ENCODE peak calls at places on chromosomes 11 and 22, in ten cellular contexts. One of them, this sample, is unnamed.
A peak's percentile ranks its signal among the peaks of the same experiment; 100 is the strongest.

GRCh38 chr11:103110406-103110805 is 1.2 kb downstream of the DYNC2H1 start:
- DNase-seq in tibial artery: no peak
- DNase-seq in nucleus accumbens: no peak
- DNase-seq in adipocyte: peak; percentile 85
- DNase-seq in CD8-positive, alpha-beta T cell: no peak
- DNase-seq in activated CD4-positive, alpha-beta T cell treated with anti-CD3 and anti-CD28 coated beads, Interleukin-2, amount 10 ng/mL, durations not matched to agents 7 days and 5 days: no peak
- DNase-seq in upper lobe of right lung: no peak
- DNase-seq in RWPE2: no peak
- DNase-seq in left lobe of liver: no peak
- DNase-seq in naive thymus-derived CD8-positive, alpha-beta T cell: no peak
- DNase-seq in this sample: no peak

GRCh38 chr11:123536690-123537437 is 106.8 kb downstream of the GRAMD1B start:
- DNase-seq in tibial artery: no peak
- DNase-seq in nucleus accumbens: no peak
- DNase-seq in adipocyte: no peak
- DNase-seq in CD8-positive, alpha-beta T cell: no peak
- DNase-seq in activated CD4-positive, alpha-beta T cell treated with anti-CD3 and anti-CD28 coated beads, Interleukin-2, amount 10 ng/mL, durations not matched to agents 7 days and 5 days: no peak
- DNase-seq in upper lobe of right lung: no peak
- DNase-seq in RWPE2: no peak
- DNase-seq in left lobe of liver: no peak
- DNase-seq in naive thymus-derived CD8-positive, alpha-beta T cell: no peak
- DNase-seq in this sample: no peak

GRCh38 chr11:33533668-33534067 is 167.0 kb downstream of the C11orf91 start:
- DNase-seq in tibial artery: no peak
- DNase-seq in nucleus accumbens: no peak
- DNase-seq in adipocyte: peak; percentile 14
- DNase-seq in CD8-positive, alpha-beta T cell: no peak
- DNase-seq in activated CD4-positive, alpha-beta T cell treated with anti-CD3 and anti-CD28 coated beads, Interleukin-2, amount 10 ng/mL, durations not matched to agents 7 days and 5 days: no peak
- DNase-seq in upper lobe of right lung: no peak
- DNase-seq in RWPE2: no peak
- DNase-seq in left lobe of liver: no peak
- DNase-seq in naive thymus-derived CD8-positive, alpha-beta T cell: no peak
- DNase-seq in this sample: no peak

GRCh38 chr11:40842750-40843339 is 616.6 kb downstream of the LRRC4C start:
- DNase-seq in tibial artery: no peak
- DNase-seq in nucleus accumbens: no peak
- DNase-seq in adipocyte: no peak
- DNase-seq in CD8-positive, alpha-beta T cell: no peak
- DNase-seq in activated CD4-positive, alpha-beta T cell treated with anti-CD3 and anti-CD28 coated beads, Interleukin-2, amount 10 ng/mL, durations not matched to agents 7 days and 5 days: no peak
- DNase-seq in upper lobe of right lung: no peak
- DNase-seq in RWPE2: no peak
- DNase-seq in left lobe of liver: no peak
- DNase-seq in naive thymus-derived CD8-positive, alpha-beta T cell: no peak
- DNase-seq in this sample: no peak

GRCh38 chr11:66956689-66957290 is 1.4 kb downstream of the PC start:
- DNase-seq in tibial artery: no peak
- DNase-seq in nucleus accumbens: no peak
- DNase-seq in adipocyte: peak; percentile 60
- DNase-seq in CD8-positive, alpha-beta T cell: no peak
- DNase-seq in activated CD4-positive, alpha-beta T cell treated with anti-CD3 and anti-CD28 coated beads, Interleukin-2, amount 10 ng/mL, durations not matched to agents 7 days and 5 days: no peak
- DNase-seq in upper lobe of right lung: peak; percentile 70
- DNase-seq in RWPE2: no peak
- DNase-seq in left lobe of liver: peak; percentile 58
- DNase-seq in naive thymus-derived CD8-positive, alpha-beta T cell: peak; percentile 22
- DNase-seq in this sample: no peak

GRCh38 chr11:111462329-111462728 is 49.9 kb downstream of the BTG4 start:
- DNase-seq in tibial artery: no peak
- DNase-seq in nucleus accumbens: no peak
- DNase-seq in adipocyte: no peak
- DNase-seq in CD8-positive, alpha-beta T cell: no peak
- DNase-seq in activated CD4-positive, alpha-beta T cell treated with anti-CD3 and anti-CD28 coated beads, Interleukin-2, amount 10 ng/mL, durations not matched to agents 7 days and 5 days: no peak
- DNase-seq in upper lobe of right lung: no peak
- DNase-seq in RWPE2: no peak
- DNase-seq in left lobe of liver: no peak
- DNase-seq in naive thymus-derived CD8-positive, alpha-beta T cell: no peak
- DNase-seq in this sample: no peak

GRCh38 chr22:47165338-47165931 is 403.0 kb downstream of the TBC1D22A start:
- DNase-seq in tibial artery: peak; percentile 62
- DNase-seq in nucleus accumbens: no peak
- DNase-seq in adipocyte: no peak
- DNase-seq in CD8-positive, alpha-beta T cell: no peak
- DNase-seq in activated CD4-positive, alpha-beta T cell treated with anti-CD3 and anti-CD28 coated beads, Interleukin-2, amount 10 ng/mL, durations not matched to agents 7 days and 5 days: no peak
- DNase-seq in upper lobe of right lung: peak; percentile 56
- DNase-seq in RWPE2: no peak
- DNase-seq in left lobe of liver: no peak
- DNase-seq in naive thymus-derived CD8-positive, alpha-beta T cell: no peak
- DNase-seq in this sample: peak; percentile 16

GRCh38 chr11:101034076-101034475 is 95.5 kb downstream of the PGR start:
- DNase-seq in tibial artery: peak; percentile 66
- DNase-seq in nucleus accumbens: no peak
- DNase-seq in adipocyte: no peak
- DNase-seq in CD8-positive, alpha-beta T cell: no peak
- DNase-seq in activated CD4-positive, alpha-beta T cell treated with anti-CD3 and anti-CD28 coated beads, Interleukin-2, amount 10 ng/mL, durations not matched to agents 7 days and 5 days: no peak
- DNase-seq in upper lobe of right lung: no peak
- DNase-seq in RWPE2: no peak
- DNase-seq in left lobe of liver: no peak
- DNase-seq in naive thymus-derived CD8-positive, alpha-beta T cell: no peak
- DNase-seq in this sample: no peak

GRCh38 chr11:68139395-68139794 is 18.2 kb upstream of the CHKA start:
- DNase-seq in tibial artery: no peak
- DNase-seq in nucleus accumbens: no peak
- DNase-seq in adipocyte: no peak
- DNase-seq in CD8-positive, alpha-beta T cell: no peak
- DNase-seq in activated CD4-positive, alpha-beta T cell treated with anti-CD3 and anti-CD28 coated beads, Interleukin-2, amount 10 ng/mL, durations not matched to agents 7 days and 5 days: no peak
- DNase-seq in upper lobe of right lung: no peak
- DNase-seq in RWPE2: no peak
- DNase-seq in left lobe of liver: no peak
- DNase-seq in naive thymus-derived CD8-positive, alpha-beta T cell: no peak
- DNase-seq in this sample: no peak

GRCh38 chr11:84452211-84452610 is 1166.0 kb upstream of the CCDC90B start:
- DNase-seq in tibial artery: no peak
- DNase-seq in nucleus accumbens: no peak
- DNase-seq in adipocyte: no peak
- DNase-seq in CD8-positive, alpha-beta T cell: no peak
- DNase-seq in activated CD4-positive, alpha-beta T cell treated with anti-CD3 and anti-CD28 coated beads, Interleukin-2, amount 10 ng/mL, durations not matched to agents 7 days and 5 days: no peak
- DNase-seq in upper lobe of right lung: no peak
- DNase-seq in RWPE2: no peak
- DNase-seq in left lobe of liver: no peak
- DNase-seq in naive thymus-derived CD8-positive, alpha-beta T cell: no peak
- DNase-seq in this sample: no peak

GRCh38 chr22:45996241-45997076 is 19.5 kb upstream of the WNT7B start:
- DNase-seq in tibial artery: peak; percentile 81
- DNase-seq in nucleus accumbens: no peak
- DNase-seq in adipocyte: peak; percentile 59
- DNase-seq in CD8-positive, alpha-beta T cell: no peak
- DNase-seq in activated CD4-positive, alpha-beta T cell treated with anti-CD3 and anti-CD28 coated beads, Interleukin-2, amount 10 ng/mL, durations not matched to agents 7 days and 5 days: no peak
- DNase-seq in upper lobe of right lung: peak; percentile 84
- DNase-seq in RWPE2: peak; percentile 73
- DNase-seq in left lobe of liver: no peak
- DNase-seq in naive thymus-derived CD8-positive, alpha-beta T cell: no peak
- DNase-seq in this sample: peak; percentile 77

GRCh38 chr11:67376873-67377808 is 3.7 kb upstream of the CLCF1 start:
- DNase-seq in tibial artery: no peak
- DNase-seq in nucleus accumbens: no peak
- DNase-seq in adipocyte: no peak
- DNase-seq in CD8-positive, alpha-beta T cell: no peak
- DNase-seq in activated CD4-positive, alpha-beta T cell treated with anti-CD3 and anti-CD28 coated beads, Interleukin-2, amount 10 ng/mL, durations not matched to agents 7 days and 5 days: no peak
- DNase-seq in upper lobe of right lung: no peak
- DNase-seq in RWPE2: no peak
- DNase-seq in left lobe of liver: no peak
- DNase-seq in naive thymus-derived CD8-positive, alpha-beta T cell: no peak
- DNase-seq in this sample: no peak

GRCh38 chr11:5550440-5551095 is 2.2 kb upstream of the OR52H1 start:
- DNase-seq in tibial artery: no peak
- DNase-seq in nucleus accumbens: no peak
- DNase-seq in adipocyte: peak; percentile 49
- DNase-seq in CD8-positive, alpha-beta T cell: no peak
- DNase-seq in activated CD4-positive, alpha-beta T cell treated with anti-CD3 and anti-CD28 coated beads, Interleukin-2, amount 10 ng/mL, durations not matched to agents 7 days and 5 days: no peak
- DNase-seq in upper lobe of right lung: no peak
- DNase-seq in RWPE2: no peak
- DNase-seq in left lobe of liver: no peak
- DNase-seq in naive thymus-derived CD8-positive, alpha-beta T cell: no peak
- DNase-seq in this sample: no peak

GRCh38 chr22:23537421-23537820 is 42.7 kb downstream of the IGLL1 start:
- DNase-seq in tibial artery: peak; percentile 51
- DNase-seq in nucleus accumbens: no peak
- DNase-seq in adipocyte: no peak
- DNase-seq in CD8-positive, alpha-beta T cell: no peak
- DNase-seq in activated CD4-positive, alpha-beta T cell treated with anti-CD3 and anti-CD28 coated beads, Interleukin-2, amount 10 ng/mL, durations not matched to agents 7 days and 5 days: no peak
- DNase-seq in upper lobe of right lung: peak; percentile 35
- DNase-seq in RWPE2: peak; percentile 27
- DNase-seq in left lobe of liver: peak; percentile 34
- DNase-seq in naive thymus-derived CD8-positive, alpha-beta T cell: no peak
- DNase-seq in this sample: no peak

GRCh38 chr22:44500623-44501022 is 2.6 kb upstream of the RTL6 start:
- DNase-seq in tibial artery: no peak
- DNase-seq in nucleus accumbens: no peak
- DNase-seq in adipocyte: no peak
- DNase-seq in CD8-positive, alpha-beta T cell: no peak
- DNase-seq in activated CD4-positive, alpha-beta T cell treated with anti-CD3 and anti-CD28 coated beads, Interleukin-2, amount 10 ng/mL, durations not matched to agents 7 days and 5 days: no peak
- DNase-seq in upper lobe of right lung: no peak
- DNase-seq in RWPE2: no peak
- DNase-seq in left lobe of liver: no peak
- DNase-seq in naive thymus-derived CD8-positive, alpha-beta T cell: no peak
- DNase-seq in this sample: no peak

GRCh38 chr11:19508166-19508565 is 204.5 kb upstream of the NAV2 start:
- DNase-seq in tibial artery: no peak
- DNase-seq in nucleus accumbens: no peak
- DNase-seq in adipocyte: no peak
- DNase-seq in CD8-positive, alpha-beta T cell: no peak
- DNase-seq in activated CD4-positive, alpha-beta T cell treated with anti-CD3 and anti-CD28 coated beads, Interleukin-2, amount 10 ng/mL, durations not matched to agents 7 days and 5 days: no peak
- DNase-seq in upper lobe of right lung: no peak
- DNase-seq in RWPE2: no peak
- DNase-seq in left lobe of liver: peak; percentile 74
- DNase-seq in naive thymus-derived CD8-positive, alpha-beta T cell: no peak
- DNase-seq in this sample: peak; percentile 11

GRCh38 chr11:127063191-127063590 is 62.6 kb upstream of the KIRREL3 start:
- DNase-seq in tibial artery: no peak
- DNase-seq in nucleus accumbens: no peak
- DNase-seq in adipocyte: no peak
- DNase-seq in CD8-positive, alpha-beta T cell: no peak
- DNase-seq in activated CD4-positive, alpha-beta T cell treated with anti-CD3 and anti-CD28 coated beads, Interleukin-2, amount 10 ng/mL, durations not matched to agents 7 days and 5 days: no peak
- DNase-seq in upper lobe of right lung: no peak
- DNase-seq in RWPE2: no peak
- DNase-seq in left lobe of liver: no peak
- DNase-seq in naive thymus-derived CD8-positive, alpha-beta T cell: no peak
- DNase-seq in this sample: no peak

GRCh38 chr11:65719887-65720236 is 736 bp downstream of the RNASEH2C start:
- DNase-seq in tibial artery: no peak
- DNase-seq in nucleus accumbens: no peak
- DNase-seq in adipocyte: peak; percentile 64
- DNase-seq in CD8-positive, alpha-beta T cell: no peak
- DNase-seq in activated CD4-positive, alpha-beta T cell treated with anti-CD3 and anti-CD28 coated beads, Interleukin-2, amount 10 ng/mL, durations not matched to agents 7 days and 5 days: peak; percentile 20
- DNase-seq in upper lobe of right lung: peak; percentile 69
- DNase-seq in RWPE2: no peak
- DNase-seq in left lobe of liver: no peak
- DNase-seq in naive thymus-derived CD8-positive, alpha-beta T cell: no peak
- DNase-seq in this sample: peak; percentile 65

GRCh38 chr11:45021001-45021400 is 70.3 kb upstream of the TP53I11 start:
- DNase-seq in tibial artery: no peak
- DNase-seq in nucleus accumbens: no peak
- DNase-seq in adipocyte: no peak
- DNase-seq in CD8-positive, alpha-beta T cell: no peak
- DNase-seq in activated CD4-positive, alpha-beta T cell treated with anti-CD3 and anti-CD28 coated beads, Interleukin-2, amount 10 ng/mL, durations not matched to agents 7 days and 5 days: no peak
- DNase-seq in upper lobe of right lung: no peak
- DNase-seq in RWPE2: no peak
- DNase-seq in left lobe of liver: no peak
- DNase-seq in naive thymus-derived CD8-positive, alpha-beta T cell: no peak
- DNase-seq in this sample: no peak

GRCh38 chr11:13311570-13311969 is 34.0 kb downstream of the BMAL1 start:
- DNase-seq in tibial artery: no peak
- DNase-seq in nucleus accumbens: no peak
- DNase-seq in adipocyte: no peak
- DNase-seq in CD8-positive, alpha-beta T cell: no peak
- DNase-seq in activated CD4-positive, alpha-beta T cell treated with anti-CD3 and anti-CD28 coated beads, Interleukin-2, amount 10 ng/mL, durations not matched to agents 7 days and 5 days: no peak
- DNase-seq in upper lobe of right lung: no peak
- DNase-seq in RWPE2: no peak
- DNase-seq in left lobe of liver: no peak
- DNase-seq in naive thymus-derived CD8-positive, alpha-beta T cell: no peak
- DNase-seq in this sample: no peak

GRCh38 chr22:27084130-27084529 is 426.7 kb downstream of the MIAT start:
- DNase-seq in tibial artery: no peak
- DNase-seq in nucleus accumbens: no peak
- DNase-seq in adipocyte: no peak
- DNase-seq in CD8-positive, alpha-beta T cell: no peak
- DNase-seq in activated CD4-positive, alpha-beta T cell treated with anti-CD3 and anti-CD28 coated beads, Interleukin-2, amount 10 ng/mL, durations not matched to agents 7 days and 5 days: no peak
- DNase-seq in upper lobe of right lung: no peak
- DNase-seq in RWPE2: no peak
- DNase-seq in left lobe of liver: no peak
- DNase-seq in naive thymus-derived CD8-positive, alpha-beta T cell: no peak
- DNase-seq in this sample: no peak

GRCh38 chr22:17990167-17990566 is 34.2 kb downstream of the MICAL3 start:
- DNase-seq in tibial artery: no peak
- DNase-seq in nucleus accumbens: no peak
- DNase-seq in adipocyte: no peak
- DNase-seq in CD8-positive, alpha-beta T cell: no peak
- DNase-seq in activated CD4-positive, alpha-beta T cell treated with anti-CD3 and anti-CD28 coated beads, Interleukin-2, amount 10 ng/mL, durations not matched to agents 7 days and 5 days: no peak
- DNase-seq in upper lobe of right lung: no peak
- DNase-seq in RWPE2: no peak
- DNase-seq in left lobe of liver: no peak
- DNase-seq in naive thymus-derived CD8-positive, alpha-beta T cell: no peak
- DNase-seq in this sample: no peak

GRCh38 chr22:44018594-44018993 is 5.5 kb upstream of the PARVB start:
- DNase-seq in tibial artery: no peak
- DNase-seq in nucleus accumbens: no peak
- DNase-seq in adipocyte: no peak
- DNase-seq in CD8-positive, alpha-beta T cell: no peak
- DNase-seq in activated CD4-positive, alpha-beta T cell treated with anti-CD3 and anti-CD28 coated beads, Interleukin-2, amount 10 ng/mL, durations not matched to agents 7 days and 5 days: no peak
- DNase-seq in upper lobe of right lung: no peak
- DNase-seq in RWPE2: no peak
- DNase-seq in left lobe of liver: no peak
- DNase-seq in naive thymus-derived CD8-positive, alpha-beta T cell: no peak
- DNase-seq in this sample: no peak

GRCh38 chr11:115709297-115709696 is 205.1 kb upstream of the CADM1 start:
- DNase-seq in tibial artery: no peak
- DNase-seq in nucleus accumbens: no peak
- DNase-seq in adipocyte: no peak
- DNase-seq in CD8-positive, alpha-beta T cell: no peak
- DNase-seq in activated CD4-positive, alpha-beta T cell treated with anti-CD3 and anti-CD28 coated beads, Interleukin-2, amount 10 ng/mL, durations not matched to agents 7 days and 5 days: no peak
- DNase-seq in upper lobe of right lung: no peak
- DNase-seq in RWPE2: no peak
- DNase-seq in left lobe of liver: no peak
- DNase-seq in naive thymus-derived CD8-positive, alpha-beta T cell: no peak
- DNase-seq in this sample: no peak

GRCh38 chr22:30908051-30908461 is 60.5 kb downstream of the MORC2 start:
- DNase-seq in tibial artery: peak; percentile 61
- DNase-seq in nucleus accumbens: no peak
- DNase-seq in adipocyte: no peak
- DNase-seq in CD8-positive, alpha-beta T cell: no peak
- DNase-seq in activated CD4-positive, alpha-beta T cell treated with anti-CD3 and anti-CD28 coated beads, Interleukin-2, amount 10 ng/mL, durations not matched to agents 7 days and 5 days: no peak
- DNase-seq in upper lobe of right lung: peak; percentile 46
- DNase-seq in RWPE2: no peak
- DNase-seq in left lobe of liver: no peak
- DNase-seq in naive thymus-derived CD8-positive, alpha-beta T cell: no peak
- DNase-seq in this sample: peak; percentile 24

GRCh38 chr11:117199061-117199915 is at the start of gene TAGLN:
- DNase-seq in tibial artery: peak; percentile 98
- DNase-seq in nucleus accumbens: no peak
- DNase-seq in adipocyte: peak; percentile 92
- DNase-seq in CD8-positive, alpha-beta T cell: no peak
- DNase-seq in activated CD4-positive, alpha-beta T cell treated with anti-CD3 and anti-CD28 coated beads, Interleukin-2, amount 10 ng/mL, durations not matched to agents 7 days and 5 days: no peak
- DNase-seq in upper lobe of right lung: peak; percentile 78
- DNase-seq in RWPE2: peak; percentile 82
- DNase-seq in left lobe of liver: no peak
- DNase-seq in naive thymus-derived CD8-positive, alpha-beta T cell: no peak
- DNase-seq in this sample: peak; percentile 71